ENCODE peak calls at places on chromosome 10, in five cellular contexts. P is A549, U is GM12878, S is K562, I is HepG2. N is an unnamed sample.

GRCh38 chr10:34001831-34002230 is 667.4 kb upstream of the NRP1 start:
- DNase-seq in U (no peak), S (no peak), P (no peak), I (no peak), N (no peak)

GRCh38 chr10:408223-408622 is 273.0 kb downstream of the ZMYND11 start:
- DNase-seq in S (no peak), P (no peak), U (no peak), I (no peak), N (no peak)

GRCh38 chr10:6044651-6045599 is 17.2 kb downstream of the IL2RA start:
- DNase-seq in I (no peak), S (no peak), P (no peak), U (no peak), N (no peak)

GRCh38 chr10:34815174-34816066 is at the start of gene PARD3:
- DNase-seq in I (peak; percentile 38), P (peak; percentile 71), U (no peak), S (peak; percentile 60), N (peak; percentile 81)

GRCh38 chr10:69232736-69233135 is 12.6 kb downstream of the HKDC1 start:
- DNase-seq in S (no peak), P (no peak), U (no peak), I (no peak), N (no peak)

GRCh38 chr10:109474817-109475216 is 448.5 kb downstream of the XPNPEP1 start:
- DNase-seq in I (no peak), P (no peak), S (no peak), U (no peak), N (peak; percentile 64)

GRCh38 chr10:60532691-60533468 is 143.2 kb upstream of the ANK3 start:
- DNase-seq in U (no peak), S (no peak), P (no peak), I (no peak), N (no peak)

GRCh38 chr10:94239696-94240095 is 123.0 kb downstream of the NOC3L start:
- DNase-seq in S (peak; percentile 21), I (no peak), U (no peak), P (no peak), N (no peak)

GRCh38 chr10:34643620-34644019 is 171.5 kb downstream of the PARD3 start:
- DNase-seq in U (no peak), S (no peak), P (no peak), I (no peak), N (no peak)

GRCh38 chr10:43942096-43942885 is 293.6 kb upstream of the ZNF32 start:
- DNase-seq in P (no peak), U (no peak), I (no peak), S (no peak), N (no peak)
- TF ChIP-seq JUNB in P (no peak), U (no peak), I (no peak), S (no peak), N (no peak)

GRCh38 chr10:100997364-100998182 is 2.0 kb upstream of the LZTS2 start:
- DNase-seq in P (peak; percentile 85), S (peak; percentile 83), I (peak; percentile 74), U (no peak), N (peak; percentile 92)
- H3K4me3 ChIP-seq in P (peak overlapping the region; percentile 92), S (peak overlapping the region; percentile 76), I (peak overlapping the region; percentile 91), U (peak overlapping the region; percentile 86), N (peak overlapping the region; percentile 90)

GRCh38 chr10:131571346-131571745 is 259.8 kb upstream of the TCERG1L start:
- DNase-seq in S (no peak), U (no peak), P (no peak), I (no peak), N (no peak)
- TF ChIP-seq JUNB in S (no peak), U (no peak), P (no peak), I (no peak), N (no peak)

GRCh38 chr10:114631678-114632417 is 26.2 kb downstream of the ABLIM1 start:
- DNase-seq in U (no peak), I (peak; percentile 76), S (peak; percentile 11), P (no peak), N (peak; percentile 77)
- H3K4me3 ChIP-seq in U (peak overlapping the region; percentile 54), I (peak overlapping the region; percentile 62), S (no peak overlapping the region), P (peak overlapping the region; percentile 58), N (peak overlapping the region; percentile 82)

GRCh38 chr10:70479161-70479531 is 579 bp downstream of the PALD1 start:
- DNase-seq in U (no peak), S (no peak), I (no peak), P (peak; percentile 20), N (peak; percentile 55)
- TF ChIP-seq JUNB in U (no peak), S (no peak), I (no peak), P (no peak), N (no peak)

DNA sequence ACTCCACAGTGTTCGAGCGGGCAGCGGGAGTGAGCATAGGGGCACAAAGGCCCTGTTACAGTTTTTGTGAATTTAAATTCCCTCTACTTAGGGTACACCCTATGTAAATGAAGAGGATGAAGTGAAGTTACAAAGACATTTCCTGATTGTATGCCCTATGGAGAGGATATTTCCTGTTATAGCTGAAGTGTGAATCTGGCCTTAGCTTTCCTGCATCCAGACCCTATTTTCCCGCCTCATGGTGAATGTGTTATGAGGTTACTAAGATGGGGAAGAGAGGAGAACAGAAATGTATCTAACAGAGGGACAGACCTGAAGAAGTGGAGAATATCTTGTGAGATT is 37.8 kb upstream of the COMMD3 start:
- DNase-seq in I (no peak), P (no peak), U (no peak), S (no peak), N (peak; percentile 2)
- H3K4me3 ChIP-seq in I (peak overlapping the region; percentile 56), P (no peak overlapping the region), U (no peak overlapping the region), S (no peak overlapping the region), N (no peak overlapping the region)

GRCh38 chr10:129694184-129694583 is 227.1 kb downstream of the MGMT start:
- DNase-seq in I (no peak), S (no peak), U (no peak), P (no peak), N (no peak)

GRCh38 chr10:129696636-129697035 is 229.6 kb downstream of the MGMT start:
- DNase-seq in I (no peak), P (no peak), U (no peak), S (no peak), N (no peak)

GRCh38 chr10:129693382-129693781 is 226.3 kb downstream of the MGMT start:
- DNase-seq in I (no peak), U (no peak), P (no peak), S (no peak), N (no peak)

GRCh38 chr10:129695671-129696070 is 228.6 kb downstream of the MGMT start:
- DNase-seq in P (no peak), U (no peak), S (no peak), I (no peak), N (no peak)

GRCh38 chr10:129694633-129695356 is 227.8 kb downstream of the MGMT start:
- DNase-seq in U (no peak), I (no peak), P (no peak), S (no peak), N (no peak)
- TF ChIP-seq JUNB in U (no peak), I (no peak), P (no peak), S (no peak), N (no peak)

DNA sequence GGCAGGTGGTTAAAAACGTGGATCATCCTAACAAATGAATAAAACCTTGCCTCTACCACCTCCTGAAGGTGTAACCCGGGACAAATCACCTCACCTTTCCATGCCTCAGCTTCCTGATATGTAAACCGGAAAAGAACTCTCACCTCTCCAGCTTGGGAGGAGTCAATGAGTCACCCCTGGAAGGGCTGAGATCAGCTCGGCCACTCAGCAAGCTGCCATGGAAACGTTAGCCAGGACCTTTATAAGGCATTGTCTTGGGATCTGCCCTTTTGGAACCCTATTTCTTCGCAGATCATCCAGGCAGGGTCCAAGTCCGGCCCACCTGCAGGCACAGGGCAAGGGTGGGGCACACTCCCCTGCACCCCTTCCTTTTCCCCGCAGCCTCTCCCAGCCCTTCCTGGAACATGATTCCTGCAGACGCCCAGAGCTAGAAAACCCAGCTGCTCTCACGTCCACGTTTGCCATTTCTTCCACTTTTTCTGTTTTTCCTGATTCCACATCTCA is 81.6 kb upstream of the PFKP start:
- DNase-seq in U (no peak), P (peak; percentile 53), I (no peak), S (peak; percentile 35), N (no peak)
- H3K4me3 ChIP-seq in U (no peak overlapping the region), P (no peak overlapping the region), I (no peak overlapping the region), S (no peak overlapping the region), N (no peak overlapping the region)

GRCh38 chr10:100683545-100684127 is 61.7 kb upstream of the PAX2 start:
- DNase-seq in U (no peak), S (no peak), I (no peak), P (no peak), N (peak; percentile 51)
- TF ChIP-seq JUNB in U (no peak), S (no peak), I (no peak), P (no peak), N (no peak)

GRCh38 chr10:113067516-113067915 is 117.5 kb downstream of the TCF7L2 start:
- DNase-seq in P (no peak), U (no peak), S (no peak), I (no peak), N (no peak)

GRCh38 chr10:113061054-113061430 is 111.0 kb downstream of the TCF7L2 start:
- DNase-seq in I (no peak), S (no peak), U (no peak), P (no peak), N (no peak)

GRCh38 chr10:113062977-113063967 is 113.2 kb downstream of the TCF7L2 start:
- DNase-seq in U (no peak), P (no peak), I (no peak), S (peak; percentile 79), N (peak; percentile 80)

GRCh38 chr10:113060221-113061053 is 110.4 kb downstream of the TCF7L2 start:
- DNase-seq in U (no peak), P (no peak), I (peak; percentile 71), S (peak; percentile 87), N (no peak)

GRCh38 chr10:113064039-113064438 is 114.0 kb downstream of the TCF7L2 start:
- DNase-seq in P (no peak), I (no peak), S (no peak), U (no peak), N (no peak)
- H3K4me3 ChIP-seq in P (no peak overlapping the region), I (no peak overlapping the region), S (no peak overlapping the region), U (no peak overlapping the region), N (no peak overlapping the region)

N was measured in GM23338.